ENCODE peak calls at places on chromosome 4, in seven cellular contexts. One of them, this sample, is unnamed.

GRCh38 chr4:149465941-149466340 is 349.7 kb downstream of the IQCM start:
- DNase-seq in NCI-H1105: no peak
- DNase-seq in CD8-positive, alpha-beta memory T cell: no peak
- DNase-seq in T follicular helper cell: no peak
- DNase-seq in body of pancreas: no peak
- DNase-seq in RWPE1: peak
- DNase-seq in SK-N-SH: no peak
- DNase-seq in this sample: no peak

GRCh38 chr4:103994059-103994458 is 274.3 kb upstream of the TACR3 start:
- DNase-seq in RWPE1: no peak
- DNase-seq in body of pancreas: no peak
- DNase-seq in NCI-H1105: no peak
- DNase-seq in CD8-positive, alpha-beta memory T cell: no peak
- DNase-seq in SK-N-SH: no peak
- DNase-seq in T follicular helper cell: no peak
- DNase-seq in this sample: no peak

GRCh38 chr4:40458109-40458508 is 123.0 kb downstream of the CHRNA9 start:
- DNase-seq in RWPE1: no peak
- DNase-seq in CD8-positive, alpha-beta memory T cell: no peak
- DNase-seq in SK-N-SH: no peak
- DNase-seq in body of pancreas: no peak
- DNase-seq in T follicular helper cell: no peak
- DNase-seq in NCI-H1105: no peak
- DNase-seq in this sample: no peak

GRCh38 chr4:185464887-185465286 is 6.6 kb downstream of the CCDC110 start:
- DNase-seq in RWPE1: no peak
- DNase-seq in SK-N-SH: no peak
- DNase-seq in T follicular helper cell: no peak
- DNase-seq in body of pancreas: no peak
- DNase-seq in CD8-positive, alpha-beta memory T cell: no peak
- DNase-seq in NCI-H1105: no peak
- DNase-seq in this sample: no peak

GRCh38 chr4:73776363-73776762 is 36.0 kb downstream of the CXCL8 start:
- DNase-seq in RWPE1: no peak
- DNase-seq in NCI-H1105: peak
- DNase-seq in SK-N-SH: no peak
- DNase-seq in T follicular helper cell: no peak
- DNase-seq in body of pancreas: peak
- DNase-seq in CD8-positive, alpha-beta memory T cell: no peak
- DNase-seq in this sample: no peak

GRCh38 chr4:2792711-2793577 is at the start of gene SH3BP2:
- DNase-seq in NCI-H1105: peak
- DNase-seq in body of pancreas: peak
- DNase-seq in SK-N-SH: peak
- DNase-seq in CD8-positive, alpha-beta memory T cell: peak
- DNase-seq in T follicular helper cell: peak
- DNase-seq in RWPE1: peak
- DNase-seq in this sample: peak

GRCh38 chr4:84484274-84484673 is 14.8 kb downstream of the NKX6-1 start:
- DNase-seq in SK-N-SH: no peak
- DNase-seq in CD8-positive, alpha-beta memory T cell: no peak
- DNase-seq in T follicular helper cell: no peak
- DNase-seq in NCI-H1105: no peak
- DNase-seq in RWPE1: no peak
- DNase-seq in body of pancreas: no peak
- DNase-seq in this sample: no peak

GRCh38 chr4:22462693-22463092 is 53.2 kb downstream of the ADGRA3 start:
- DNase-seq in NCI-H1105: no peak
- DNase-seq in body of pancreas: no peak
- DNase-seq in CD8-positive, alpha-beta memory T cell: no peak
- DNase-seq in T follicular helper cell: no peak
- DNase-seq in SK-N-SH: no peak
- DNase-seq in RWPE1: no peak
- DNase-seq in this sample: no peak

GRCh38 chr4:185190001-185190856 is 13.6 kb downstream of the CFAP97 start:
- DNase-seq in NCI-H1105: no peak
- DNase-seq in SK-N-SH: no peak
- DNase-seq in body of pancreas: no peak
- DNase-seq in RWPE1: no peak
- DNase-seq in CD8-positive, alpha-beta memory T cell: no peak
- DNase-seq in T follicular helper cell: no peak
- DNase-seq in this sample: no peak

GRCh38 chr4:87502580-87503238 is 26.5 kb downstream of the SPARCL1 start:
- DNase-seq in body of pancreas: no peak
- DNase-seq in SK-N-SH: no peak
- DNase-seq in CD8-positive, alpha-beta memory T cell: no peak
- DNase-seq in RWPE1: no peak
- DNase-seq in NCI-H1105: peak
- DNase-seq in T follicular helper cell: no peak
- DNase-seq in this sample: no peak

GRCh38 chr4:16785800-16786527 is 112.5 kb downstream of the LDB2 start:
- DNase-seq in NCI-H1105: no peak
- DNase-seq in SK-N-SH: no peak
- DNase-seq in body of pancreas: no peak
- DNase-seq in RWPE1: no peak
- DNase-seq in T follicular helper cell: no peak
- DNase-seq in CD8-positive, alpha-beta memory T cell: no peak
- DNase-seq in this sample: no peak

GRCh38 chr4:119536572-119537528 is 91.8 kb downstream of the PDE5A start:
- DNase-seq in T follicular helper cell: no peak
- DNase-seq in body of pancreas: no peak
- DNase-seq in CD8-positive, alpha-beta memory T cell: no peak
- DNase-seq in RWPE1: no peak
- DNase-seq in SK-N-SH: no peak
- DNase-seq in NCI-H1105: no peak
- DNase-seq in this sample: no peak

GRCh38 chr4:36392049-36392448 is 110.6 kb downstream of the DTHD1 start:
- DNase-seq in body of pancreas: no peak
- DNase-seq in CD8-positive, alpha-beta memory T cell: no peak
- DNase-seq in RWPE1: peak
- DNase-seq in T follicular helper cell: no peak
- DNase-seq in SK-N-SH: no peak
- DNase-seq in NCI-H1105: no peak
- DNase-seq in this sample: no peak

GRCh38 chr4:105122334-105122733 is 24.3 kb upstream of the TET2 start:
- DNase-seq in RWPE1: peak
- DNase-seq in body of pancreas: no peak
- DNase-seq in NCI-H1105: no peak
- DNase-seq in T follicular helper cell: no peak
- DNase-seq in SK-N-SH: no peak
- DNase-seq in CD8-positive, alpha-beta memory T cell: no peak
- DNase-seq in this sample: no peak

GRCh38 chr4:180617203-180617602 is 1626.0 kb upstream of the TENM3 start:
- DNase-seq in body of pancreas: no peak
- DNase-seq in CD8-positive, alpha-beta memory T cell: no peak
- DNase-seq in T follicular helper cell: no peak
- DNase-seq in NCI-H1105: no peak
- DNase-seq in RWPE1: no peak
- DNase-seq in SK-N-SH: no peak
- DNase-seq in this sample: no peak

GRCh38 chr4:111847256-111848108 is 297.8 kb upstream of the FAM241A start:
- DNase-seq in CD8-positive, alpha-beta memory T cell: no peak
- DNase-seq in body of pancreas: no peak
- DNase-seq in SK-N-SH: no peak
- DNase-seq in RWPE1: no peak
- DNase-seq in T follicular helper cell: no peak
- DNase-seq in NCI-H1105: no peak
- DNase-seq in this sample: no peak

GRCh38 chr4:152468408-152468807 is 67.5 kb downstream of the FBXW7 start:
- DNase-seq in CD8-positive, alpha-beta memory T cell: no peak
- DNase-seq in RWPE1: no peak
- DNase-seq in SK-N-SH: no peak
- DNase-seq in NCI-H1105: no peak
- DNase-seq in T follicular helper cell: no peak
- DNase-seq in body of pancreas: no peak
- DNase-seq in this sample: no peak

GRCh38 chr4:105147226-105148151 is 813 bp downstream of the TET2 start:
- DNase-seq in body of pancreas: peak
- DNase-seq in T follicular helper cell: no peak
- DNase-seq in CD8-positive, alpha-beta memory T cell: no peak
- DNase-seq in RWPE1: peak
- DNase-seq in NCI-H1105: no peak
- DNase-seq in SK-N-SH: peak
- DNase-seq in this sample: no peak